ENCODE peak calls at places on chromosomes 11 and 22, in five cellular contexts. K, P, T, X and A are unnamed samples.
A peak's percentile ranks its signal among the peaks of the same experiment; 100 is the strongest.

GRCh38 chr22:50720301-50720845 is 17.6 kb upstream of the ACR start:
- DNase-seq in X (no peak), T (no peak), K (no peak), P (no peak), A (no peak)

GRCh38 chr22:42300286-42301071 is 30.0 kb upstream of the TCF20 start:
- DNase-seq in P (no peak), K (no peak), T (peak; percentile 53), X (no peak), A (peak; percentile 46)

GRCh38 chr11:90532125-90532524 is 309.3 kb upstream of the CHORDC1 start:
- DNase-seq in P (no peak), K (no peak), X (no peak), T (no peak), A (no peak)

GRCh38 chr11:91081440-91082088 is 858.7 kb upstream of the CHORDC1 start:
- DNase-seq in T (no peak), K (peak; percentile 9), P (no peak), X (no peak), A (no peak)

GRCh38 chr11:57512646-57513445 is 2.7 kb downstream of the SLC43A1 start:
- DNase-seq in K (no peak), T (no peak), X (no peak), P (no peak), A (no peak)

GRCh38 chr11:133269272-133269671 is 263.0 kb downstream of the OPCML start:
- DNase-seq in K (no peak), P (no peak), X (no peak), T (peak; percentile 42), A (no peak)

GRCh38 chr11:74462009-74462408 is 5.3 kb downstream of the KCNE3 start:
- DNase-seq in P (no peak), K (no peak), T (no peak), X (no peak), A (no peak)

GRCh38 chr11:75271730-75272129 is 31.2 kb downstream of the TPBGL start:
- DNase-seq in K (no peak), X (no peak), T (no peak), P (no peak), A (no peak)

GRCh38 chr11:61610905-61611304 is 30.0 kb upstream of the SYT7 start:
- DNase-seq in T (no peak), P (no peak), X (no peak), K (no peak), A (no peak)

GRCh38 chr22:25404556-25404922 is 159.9 kb upstream of the GRK3 start:
- DNase-seq in K (no peak), P (no peak), X (peak; percentile 41), T (peak; percentile 10), A (no peak)

GRCh38 chr22:49156662-49157285 is 670.9 kb downstream of the BRD1 start:
- DNase-seq in X (no peak), K (no peak), T (no peak), P (no peak), A (no peak)

GRCh38 chr11:112697371-112697770 is 263.8 kb upstream of the NCAM1 start:
- DNase-seq in P (no peak), X (no peak), T (no peak), K (no peak), A (no peak)

GRCh38 chr11:58629857-58630256 is 7.4 kb downstream of the CNTF start:
- DNase-seq in P (no peak), X (peak; percentile 36), K (no peak), T (peak; percentile 8), A (no peak)

GRCh38 chr11:111733009-111733408 is 33.2 kb downstream of the PPP2R1B start:
- DNase-seq in T (no peak), P (no peak), X (peak; percentile 57), K (no peak), A (no peak)

GRCh38 chr22:26367402-26368245 is 61.4 kb upstream of the ASPHD2 start:
- DNase-seq in P (peak; percentile 44), X (peak; percentile 35), K (peak; percentile 42), T (peak; percentile 57), A (peak; percentile 75)

GRCh38 chr11:119249671-119250010 is 43.5 kb downstream of the CBL start:
- DNase-seq in P (no peak), X (no peak), T (no peak), K (no peak), A (no peak)

GRCh38 chr11:68025047-68025446 is 5.4 kb upstream of the NDUFS8 start:
- DNase-seq in X (no peak), K (no peak), T (no peak), P (no peak), A (no peak)